ENCODE peak calls at places on chromosome 9, in nine cellular contexts. T, G, A, H, Y, N, I, U and Z are unnamed samples.

GRCh38 chr9:98215821-98216220 is 23.4 kb upstream of the CORO2A start:
- DNase-seq in T (no peak), G (peak; percentile 13), A (peak; percentile 16), H (peak; percentile 25), Y (no peak), N (no peak), I (no peak), U (no peak), Z (peak; percentile 11)

GRCh38 chr9:110161940-110162339 is 46.0 kb downstream of the C9orf152 start:
- DNase-seq in T (no peak), G (no peak), A (no peak), H (no peak), Y (no peak), N (no peak), I (no peak), U (no peak), Z (no peak)

GRCh38 chr9:100590481-100590880 is 12.6 kb downstream of the CAVIN4 start:
- DNase-seq in T (no peak), G (no peak), A (no peak), H (no peak), Y (peak; percentile 95), N (no peak), I (no peak), U (no peak), Z (no peak)

GRCh38 chr9:18824095-18824666 is 208.8 kb downstream of the SAXO1 start:
- DNase-seq in T (no peak), G (no peak), A (no peak), H (no peak), Y (no peak), N (no peak), I (no peak), U (no peak), Z (peak; percentile 65)

GRCh38 chr9:589723-590122 is 251.8 kb upstream of the DMRT1 start:
- DNase-seq in T (no peak), G (no peak), A (no peak), H (no peak), Y (peak; percentile 31), N (no peak), I (no peak), U (no peak), Z (no peak)

GRCh38 chr9:93096131-93096802 is at the start of gene CARD19:
- DNase-seq in T (peak; percentile 31), G (no peak), A (peak; percentile 65), H (peak; percentile 63), Y (peak; percentile 12), N (no peak), I (no peak), U (peak; percentile 50), Z (peak; percentile 49)

GRCh38 chr9:138015021-138015829 is 137.6 kb downstream of the CACNA1B start:
- DNase-seq in T (no peak), G (no peak), A (no peak), H (no peak), Y (no peak), N (no peak), I (no peak), U (no peak), Z (no peak)

GRCh38 chr9:3401556-3401955 is 124.2 kb downstream of the RFX3 start:
- DNase-seq in T (peak; percentile 66), G (peak; percentile 27), A (no peak), H (no peak), Y (no peak), N (no peak), I (no peak), U (no peak), Z (peak; percentile 97)

GRCh38 chr9:13588151-13589043 is 308.9 kb upstream of the MPDZ start:
- DNase-seq in T (no peak), G (peak; percentile 24), A (no peak), H (no peak), Y (no peak), N (no peak), I (no peak), U (no peak), Z (peak; percentile 5)

GRCh38 chr9:75200892-75201470 is 112.7 kb downstream of the OSTF1 start:
- DNase-seq in T (peak; percentile 41), G (peak; percentile 11), A (peak; percentile 70), H (peak; percentile 52), Y (peak; percentile 49), N (no peak), I (no peak), U (no peak), Z (peak; percentile 18)

GRCh38 chr9:36843964-36844363 is 190.1 kb downstream of the PAX5 start:
- DNase-seq in T (no peak), G (no peak), A (no peak), H (no peak), Y (no peak), N (no peak), I (no peak), U (no peak), Z (no peak)

GRCh38 chr9:20526500-20527319 is 95.6 kb downstream of the MLLT3 start:
- DNase-seq in T (no peak), G (no peak), A (no peak), H (no peak), Y (peak; percentile 44), N (peak; percentile 10), I (no peak), U (no peak), Z (no peak)

GRCh38 chr9:27195191-27195590 is 86.2 kb downstream of the TEK start:
- DNase-seq in T (no peak), G (no peak), A (no peak), H (no peak), Y (peak; percentile 51), N (no peak), I (no peak), U (no peak), Z (no peak)

GRCh38 chr9:85900504-85901201 is 40.3 kb upstream of the NAA35 start:
- DNase-seq in T (peak; percentile 15), G (no peak), A (peak; percentile 52), H (peak; percentile 58), Y (peak; percentile 36), N (peak; percentile 5), I (no peak), U (no peak), Z (peak; percentile 0)

GRCh38 chr9:93231121-93231694 is 47.3 kb downstream of the WNK2 start:
- DNase-seq in T (no peak), G (peak; percentile 38), A (no peak), H (no peak), Y (no peak), N (no peak), I (peak; percentile 19), U (no peak), Z (no peak)

GRCh38 chr9:76138360-76138759 is 247.9 kb downstream of the PCSK5 start:
- DNase-seq in T (no peak), G (no peak), A (no peak), H (no peak), Y (no peak), N (no peak), I (no peak), U (no peak), Z (no peak)

GRCh38 chr9:93978498-93978897 is 23.3 kb upstream of the BARX1 start:
- DNase-seq in T (no peak), G (no peak), A (no peak), H (peak; percentile 8), Y (no peak), N (no peak), I (no peak), U (no peak), Z (no peak)

GRCh38 chr9:130078547-130078946 is 24.8 kb downstream of the GPR107 start:
- DNase-seq in T (no peak), G (no peak), A (no peak), H (no peak), Y (no peak), N (no peak), I (no peak), U (no peak), Z (no peak)

GRCh38 chr9:94802795-94803194 is 76.3 kb downstream of the AOPEP start:
- DNase-seq in T (no peak), G (no peak), A (no peak), H (no peak), Y (peak; percentile 76), N (no peak), I (no peak), U (no peak), Z (no peak)

GRCh38 chr9:72843525-72844439 is 109.1 kb downstream of the ALDH1A1 start:
- DNase-seq in T (no peak), G (no peak), A (peak; percentile 27), H (no peak), Y (no peak), N (no peak), I (no peak), U (no peak), Z (no peak)

GRCh38 chr9:137113385-137114159 is 961 bp downstream of the DPP7 start:
- DNase-seq in T (no peak), G (no peak), A (no peak), H (peak; percentile 48), Y (no peak), N (no peak), I (no peak), U (no peak), Z (no peak)

GRCh38 chr9:20726144-20726543 is 42.1 kb downstream of the FOCAD start:
- DNase-seq in T (no peak), G (no peak), A (no peak), H (no peak), Y (no peak), N (no peak), I (no peak), U (no peak), Z (no peak)

GRCh38 chr9:131274674-131275331 is 1.5 kb downstream of the FAM78A start:
- DNase-seq in T (no peak), G (no peak), A (peak; percentile 40), H (peak; percentile 76), Y (no peak), N (no peak), I (no peak), U (no peak), Z (no peak)

GRCh38 chr9:4680750-4681149 is 1.4 kb downstream of the CDC37L1 start:
- DNase-seq in T (no peak), G (no peak), A (peak; percentile 21), H (peak; percentile 65), Y (peak; percentile 31), N (no peak), I (no peak), U (no peak), Z (no peak)

GRCh38 chr9:70553718-70554673 is 139.5 kb upstream of the KLF9 start:
- DNase-seq in T (peak; percentile 17), G (peak; percentile 29), A (no peak), H (no peak), Y (peak; percentile 30), N (no peak), I (no peak), U (no peak), Z (no peak)